ENCODE peak calls at places on chromosomes 3 and 15, in four cellular contexts. G is RWPE1; R is stimulated activated naive B cell treated with anti-CD40 and anti-IgM and Interleukin-4, amounts not matched to agents 10 μg/mL and 1 μg/mL and 100 μg/mL, for 72 hours; U is NCI-H1694. V is an unnamed sample.

GRCh38 chr15:76512971-76513370 is 176.4 kb downstream of the ISL2 start:
- DNase-seq in G (peak), R (no peak), U (no peak), V (no peak)

GRCh38 chr3:43629254-43629653 is 7.4 kb upstream of the ANO10 start:
- DNase-seq in G (no peak), R (no peak), U (no peak), V (no peak)

GRCh38 chr3:194306109-194306686 is 44.9 kb downstream of the CPN2 start:
- DNase-seq in G (no peak), R (peak), U (no peak), V (no peak)

GRCh38 chr3:186413615-186414415 is 51.8 kb upstream of the DGKG start:
- DNase-seq in G (no peak), R (peak), U (no peak), V (no peak)

GRCh38 chr3:45906681-45907220 is 20.4 kb downstream of the CCR9 start:
- DNase-seq in G (no peak), R (no peak), U (no peak), V (no peak)

GRCh38 chr3:136804813-136805212 is 14.1 kb upstream of the SLC35G2 start:
- DNase-seq in G (no peak), R (no peak), U (no peak), V (peak)

GRCh38 chr15:34014556-34014955 is 24.4 kb downstream of the AVEN start:
- DNase-seq in G (no peak), R (no peak), U (no peak), V (no peak)

GRCh38 chr3:58141766-58142345 is 68.9 kb downstream of the DNASE1L3 start:
- DNase-seq in G (no peak), R (no peak), U (no peak), V (no peak)

GRCh38 chr15:33016405-33017024 is 178.0 kb downstream of the FMN1 start:
- DNase-seq in G (no peak), R (no peak), U (no peak), V (no peak)

GRCh38 chr3:16423947-16424673 is 89.4 kb downstream of the RFTN1 start:
- DNase-seq in G (no peak), R (no peak), U (no peak), V (no peak)

GRCh38 chr3:46930176-46930944 is 46.2 kb downstream of the CCDC12 start:
- DNase-seq in G (no peak), R (no peak), U (no peak), V (no peak)

V was measured in DMS 273 treated with DMSO at 0.1 percent for 48 hours.